ENCODE peak calls at places on chromosomes 1 and 21, in nine cellular contexts. G is colonic mucosa; U is H7; L is MM.1S; Q is CD4-positive, alpha-beta T cell; P is cardiac muscle cell; F is thyroid gland; A is endothelial cell of umbilical vein; D is lower lobe of right lung. K is an unnamed sample.

GRCh38 chr1:150464422-150464826 is 22.8 kb upstream of the TARS2 start:
- DNase-seq in D (peak; percentile 66), L (peak; percentile 84), Q (peak; percentile 45), P (peak; percentile 71), G (peak; percentile 71), U (peak; percentile 81), F (peak; percentile 63), A (peak; percentile 71), K (peak; percentile 70)

GRCh38 chr1:9436258-9436657 is 103.0 kb upstream of the SLC25A33 start:
- DNase-seq in G (no peak), P (no peak), F (no peak), L (no peak), U (no peak), A (no peak), D (no peak), Q (no peak), K (no peak)

GRCh38 chr1:36128126-36128904 is 3.3 kb upstream of the COL8A2 start:
- DNase-seq in F (no peak), A (no peak), D (no peak), G (no peak), U (peak; percentile 54), Q (no peak), L (no peak), P (peak; percentile 53), K (no peak)

GRCh38 chr21:33971492-33972013 is 55.9 kb upstream of the ATP5PO start:
- DNase-seq in L (no peak), Q (no peak), F (no peak), U (no peak), D (no peak), A (peak; percentile 12), P (peak; percentile 23), G (peak; percentile 53), K (no peak)

GRCh38 chr1:221392453-221392852 is 349.4 kb downstream of the DUSP10 start:
- DNase-seq in D (no peak), A (peak; percentile 84), F (peak; percentile 26), L (no peak), G (no peak), Q (no peak), P (peak; percentile 73), U (no peak), K (no peak)

GRCh38 chr1:166164995-166165660 is 1.7 kb downstream of the FAM78B start:
- DNase-seq in G (peak; percentile 34), Q (no peak), U (peak; percentile 87), D (peak; percentile 51), A (peak; percentile 44), F (peak; percentile 30), P (peak; percentile 58), L (peak; percentile 90), K (peak; percentile 71)

GRCh38 chr1:21342961-21343838 is 52.9 kb upstream of the ECE1 start:
- DNase-seq in A (peak; percentile 35), F (no peak), D (no peak), L (peak; percentile 23), U (no peak), G (no peak), Q (no peak), P (no peak), K (no peak)

GRCh38 chr21:41419921-41420862 is 5.8 kb upstream of the MX1 start:
- DNase-seq in L (peak; percentile 86), U (peak; percentile 88), G (peak; percentile 92), F (peak; percentile 83), Q (peak; percentile 48), D (peak; percentile 89), A (peak; percentile 91), P (peak; percentile 92), K (peak; percentile 92)

GRCh38 chr1:231757101-231757404 is 130.5 kb downstream of the DISC1 start:
- DNase-seq in P (no peak), G (no peak), U (no peak), Q (no peak), D (no peak), L (no peak), F (no peak), A (no peak), K (no peak)

GRCh38 chr1:24909388-24909898 is 20.6 kb downstream of the RUNX3 start:
- DNase-seq in D (peak; percentile 78), F (peak; percentile 39), Q (no peak), P (peak; percentile 91), G (peak; percentile 80), U (peak; percentile 94), L (no peak), A (peak; percentile 69), K (peak; percentile 81)

GRCh38 chr1:86822463-86822862 is 91.5 kb downstream of the SELENOF start:
- DNase-seq in G (no peak), D (no peak), P (no peak), A (no peak), L (no peak), F (no peak), Q (no peak), U (no peak), K (no peak)

GRCh38 chr1:115051850-115052249 is 22.2 kb downstream of the TSHB start:
- DNase-seq in G (no peak), F (no peak), P (no peak), L (no peak), Q (no peak), U (no peak), A (no peak), D (no peak), K (no peak)

GRCh38 chr21:44919913-44920693 is 596 bp downstream of the ITGB2 start:
- DNase-seq in L (no peak), G (no peak), P (no peak), U (no peak), F (no peak), A (no peak), D (peak; percentile 42), Q (no peak), K (peak; percentile 64)

GRCh38 chr1:218123968-218124367 is 161.1 kb upstream of the RRP15 start:
- DNase-seq in P (no peak), D (no peak), G (no peak), A (no peak), Q (no peak), U (peak; percentile 55), L (no peak), F (no peak), K (no peak)

GRCh38 chr1:113046569-113046968 is 26.4 kb upstream of the LRIG2 start:
- DNase-seq in L (no peak), G (no peak), A (no peak), P (no peak), D (no peak), F (no peak), Q (no peak), U (no peak), K (no peak)

GRCh38 chr1:67716800-67717199 is 31.8 kb downstream of the GADD45A start:
- DNase-seq in U (no peak), D (no peak), Q (no peak), L (no peak), G (peak; percentile 83), P (peak; percentile 62), A (no peak), F (peak; percentile 58), K (no peak)

GRCh38 chr1:115958866-115959265 is 17.4 kb upstream of the SLC22A15 start:
- DNase-seq in D (no peak), G (no peak), Q (no peak), F (no peak), P (no peak), L (no peak), A (no peak), U (no peak), K (no peak)

GRCh38 chr1:203444077-203444683 is 31.4 kb upstream of the PRELP start:
- DNase-seq in G (no peak), P (no peak), A (no peak), Q (no peak), L (no peak), F (no peak), U (no peak), D (no peak), K (no peak)

GRCh38 chr1:203450016-203450415 is 25.6 kb upstream of the PRELP start:
- DNase-seq in A (no peak), Q (no peak), P (no peak), F (no peak), L (no peak), D (no peak), G (no peak), U (no peak), K (no peak)

GRCh38 chr1:203448521-203449061 is 27.0 kb upstream of the PRELP start:
- DNase-seq in A (no peak), U (no peak), D (no peak), Q (no peak), F (peak; percentile 36), P (peak; percentile 33), G (no peak), L (no peak), K (no peak)

GRCh38 chr1:203450541-203451149 is 25.0 kb upstream of the PRELP start:
- DNase-seq in U (peak; percentile 60), A (no peak), L (no peak), F (peak; percentile 28), P (no peak), G (no peak), Q (no peak), D (no peak), K (no peak)

GRCh38 chr1:203447147-203447546 is 28.5 kb upstream of the PRELP start:
- DNase-seq in Q (no peak), A (no peak), D (no peak), P (no peak), L (no peak), U (no peak), G (no peak), F (no peak), K (no peak)
- H3K27me3 ChIP-seq in Q (peaks cover 8% of the 10 kb centered on the region), A (peaks cover 39% of the 10 kb centered on the region), D (peaks cover 4% of the 10 kb centered on the region), P (no peaks in the 10 kb centered on the region), L (no peaks in the 10 kb centered on the region), U (no peaks in the 10 kb centered on the region), G (no peaks in the 10 kb centered on the region), F (no peaks in the 10 kb centered on the region), K (no peaks in the 10 kb centered on the region)

DNA sequence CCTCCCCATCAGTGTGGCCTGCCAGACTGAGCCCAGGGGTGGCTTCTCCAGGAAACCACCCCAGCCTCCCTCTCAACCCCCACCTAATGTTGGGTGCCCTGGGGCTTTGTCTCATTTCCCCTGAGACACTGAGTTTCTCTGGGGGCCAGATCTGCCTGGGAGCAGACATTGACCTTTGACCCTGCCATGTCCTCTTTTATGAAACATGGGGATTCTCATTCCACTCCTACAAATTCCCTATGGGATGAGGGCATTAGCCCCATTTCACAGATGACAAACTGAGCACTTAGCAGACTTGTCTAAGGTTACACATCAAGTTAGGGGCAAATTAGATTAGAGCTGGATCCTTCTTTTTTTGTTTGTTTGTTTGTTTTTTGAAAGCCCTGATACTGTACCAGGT is 24.1 kb downstream of the RHBG start:
- DNase-seq in Q (no peak), U (no peak), D (no peak), P (no peak), L (no peak), F (no peak), A (no peak), G (no peak), K (no peak)
- H3K27me3 ChIP-seq in Q (peaks cover 20% of the 10 kb centered on the region), U (peaks cover 36% of the 10 kb centered on the region), D (peaks cover 40% of the 10 kb centered on the region), P (peaks cover 33% of the 10 kb centered on the region), L (peaks cover 47% of the 10 kb centered on the region), F (no peaks in the 10 kb centered on the region), A (peaks cover 25% of the 10 kb centered on the region), G (peaks cover 13% of the 10 kb centered on the region), K (peaks cover 43% of the 10 kb centered on the region)

GRCh38 chr1:91278754-91279153 is 125.9 kb downstream of the HFM1 start:
- DNase-seq in A (peak; percentile 16), Q (no peak), U (no peak), D (no peak), F (no peak), L (peak; percentile 27), P (peak; percentile 50), G (no peak), K (no peak)

GRCh38 chr1:91273875-91274274 is 130.8 kb downstream of the HFM1 start:
- DNase-seq in P (peak; percentile 17), G (no peak), F (no peak), D (no peak), L (no peak), U (no peak), A (peak; percentile 75), Q (no peak), K (no peak)
- H3K27me3 ChIP-seq in P (no peaks in the 10 kb centered on the region), G (no peaks in the 10 kb centered on the region), F (no peaks in the 10 kb centered on the region), D (no peaks in the 10 kb centered on the region), L (no peaks in the 10 kb centered on the region), U (no peaks in the 10 kb centered on the region), A (no peaks in the 10 kb centered on the region), Q (no peaks in the 10 kb centered on the region), K (no peaks in the 10 kb centered on the region)

GRCh38 chr1:2391034-2391384 is 345 bp downstream of the MORN1 start:
- DNase-seq in U (peak; percentile 94), P (no peak), D (no peak), F (peak; percentile 53), L (peak; percentile 20), Q (no peak), A (no peak), G (peak; percentile 41), K (no peak)
- H3K27me3 ChIP-seq in U (no peaks in the 10 kb centered on the region), P (no peaks in the 10 kb centered on the region), D (no peaks in the 10 kb centered on the region), F (no peaks in the 10 kb centered on the region), L (no peaks in the 10 kb centered on the region), Q (no peaks in the 10 kb centered on the region), A (no peaks in the 10 kb centered on the region), G (no peaks in the 10 kb centered on the region), K (no peaks in the 10 kb centered on the region)